ENCODE peak calls at places on chromosome 12, in five cellular contexts. Z is small intestine, X is Caki2, S is A549, R is right atrium auricular region. J is an unnamed sample.

GRCh38 chr12:32217354-32218310 is 111.0 kb downstream of the BICD1 start:
- DNase-seq in Z (no peak), X (peak), S (peak), R (no peak), J (peak)

GRCh38 chr12:105025890-105026289 is 39.8 kb downstream of the NOPCHAP1 start:
- DNase-seq in Z (no peak), X (no peak), S (no peak), R (peak), J (no peak)

GRCh38 chr12:41919526-41920305 is 225.0 kb downstream of the GXYLT1 start:
- DNase-seq in Z (no peak), X (no peak), S (no peak), R (no peak), J (no peak)

GRCh38 chr12:90090929-90091651 is 382.5 kb upstream of the ATP2B1 start:
- DNase-seq in Z (peak), X (peak), S (peak), R (peak), J (peak)

GRCh38 chr12:54300732-54301427 is at the start of gene NFE2:
- DNase-seq in Z (peak), X (no peak), S (peak), R (no peak), J (peak)

GRCh38 chr12:104695453-104696148 is 238.9 kb downstream of the CHST11 start:
- DNase-seq in Z (no peak), X (peak), S (no peak), R (no peak), J (peak)

GRCh38 chr12:58443981-58444371 is 476.3 kb downstream of the LRIG3 start:
- DNase-seq in Z (no peak), X (no peak), S (no peak), R (no peak), J (no peak)

GRCh38 chr12:45354399-45354798 is 138.5 kb downstream of the ANO6 start:
- DNase-seq in Z (peak), X (peak), S (no peak), R (no peak), J (peak)

GRCh38 chr12:26870491-26871419 is 37.8 kb upstream of the ITPR2 start:
- DNase-seq in Z (peak), X (no peak), S (no peak), R (no peak), J (no peak)

GRCh38 chr12:48995061-48995879 is 3.9 kb downstream of the DDN start:
- DNase-seq in Z (peak), X (peak), S (peak), R (peak), J (peak)

GRCh38 chr12:51351913-51352532 is 5.5 kb upstream of the CELA1 start:
- DNase-seq in Z (peak), X (peak), S (peak), R (no peak), J (peak)

GRCh38 chr12:103821773-103822172 is 19.3 kb downstream of the NT5DC3 start:
- DNase-seq in Z (no peak), X (no peak), S (no peak), R (no peak), J (no peak)

GRCh38 chr12:26668847-26669246 is 164.1 kb downstream of the ITPR2 start:
- DNase-seq in Z (no peak), X (no peak), S (no peak), R (no peak), J (no peak)